ENCODE peak calls at places on chromosomes 16 and 17, in five cellular contexts. H is cardiac muscle cell; F is caudate nucleus; G is WERI-Rb-1; E is stimulated activated CD4-positive, alpha-beta T cell treated with anti-CD3 and anti-CD28 coated beads, Interleukin-4, amount 100 ng/mL, for 4 hours. K is an unnamed sample.

GRCh38 chr17:76003915-76004314 is 3.3 kb downstream of the CDK3 start:
- DNase-seq in G (no peak), H (no peak), F (no peak), E (no peak), K (no peak)

GRCh38 chr17:28536532-28537218 is 15.7 kb downstream of the UNC119 start:
- DNase-seq in F (no peak), E (no peak), G (no peak), H (no peak), K (no peak)

GRCh38 chr17:51087072-51087757 is 33.5 kb downstream of the SPAG9 start:
- DNase-seq in F (no peak), H (no peak), E (no peak), G (no peak), K (no peak)

GRCh38 chr17:50944054-50944901 is 78.1 kb upstream of the TOB1 start:
- DNase-seq in F (peak; percentile 63), E (peak; percentile 62), H (peak; percentile 91), G (peak; percentile 100), K (peak; percentile 51)

GRCh38 chr16:11459722-11460121 is 114.5 kb downstream of the RMI2 start:
- DNase-seq in F (no peak), E (no peak), H (no peak), G (no peak), K (no peak)

GRCh38 chr17:7854851-7855642 is at the start of gene TMEM88:
- DNase-seq in F (no peak), G (no peak), E (peak; percentile 54), H (peak; percentile 87), K (no peak)

GRCh38 chr16:82432261-82432660 is 194.5 kb upstream of the CDH13 start:
- DNase-seq in H (no peak), E (no peak), F (no peak), G (peak; percentile 15), K (no peak)

GRCh38 chr16:65214196-65214595 is 92.3 kb upstream of the CDH11 start:
- DNase-seq in G (no peak), H (no peak), F (no peak), E (no peak), K (no peak)

GRCh38 chr17:48155889-48156670 is 48.5 kb downstream of the SNX11 start:
- DNase-seq in F (no peak), H (no peak), E (no peak), G (no peak), K (no peak)

GRCh38 chr17:4488989-4489595 is 9.6 kb upstream of the SPNS2 start:
- DNase-seq in H (no peak), E (no peak), F (no peak), G (no peak), K (no peak)

GRCh38 chr17:32285770-32286517 is 20.3 kb downstream of the RHBDL3 start:
- DNase-seq in E (no peak), G (no peak), H (no peak), F (peak; percentile 53), K (no peak)

GRCh38 chr17:76314392-76315227 is 6.5 kb upstream of the QRICH2 start:
- DNase-seq in H (no peak), G (no peak), E (no peak), F (no peak), K (no peak)

GRCh38 chr17:7823581-7824001 is 10.4 kb upstream of the KDM6B start:
- DNase-seq in E (no peak), G (no peak), F (no peak), H (no peak), K (no peak)

GRCh38 chr17:77472837-77473214 is 332.1 kb downstream of the SEC14L1 start:
- DNase-seq in F (no peak), E (no peak), H (no peak), G (no peak), K (no peak)

GRCh38 chr17:42519546-42520444 is 16.2 kb upstream of the NAGLU start:
- DNase-seq in E (no peak), H (peak; percentile 73), F (peak; percentile 61), G (no peak), K (no peak)

GRCh38 chr17:18262641-18263040 is 2.2 kb downstream of the MIEF2 start:
- DNase-seq in G (no peak), F (no peak), H (no peak), E (no peak), K (no peak)

GRCh38 chr16:88358033-88358481 is 24.7 kb upstream of the ZNF469 start:
- DNase-seq in F (no peak), H (no peak), E (no peak), G (no peak), K (no peak)

GRCh38 chr16:79847101-79847500 is 246.6 kb upstream of the MAF start:
- DNase-seq in F (no peak), H (no peak), G (no peak), E (no peak), K (no peak)

K was measured in T follicular helper cell.